ENCODE peak calls at places on chromosomes 4 and X, in ten cellular contexts. One of them, this sample, is unnamed.

GRCh38 chr4:24174622-24175021 is 284.8 kb upstream of the PPARGC1A start:
- DNase-seq in fibroblast of mammary gland: peak; percentile 35
- DNase-seq in stimulated activated CD4-positive, alpha-beta T cell treated with anti-CD3 and anti-CD28 coated beads, Interleukin-1b, Interleukin-23, amount 100 ng/mL, for 48 hours: no peak
- DNase-seq in stomach: no peak
- DNase-seq in AG08395: no peak
- DNase-seq in epithelial cell of esophagus: peak; percentile 83
- DNase-seq in cardiac fibroblast: no peak
- DNase-seq in endothelial cell: no peak
- DNase-seq in iris pigment epithelial cell: no peak
- DNase-seq in right cardiac atrium: no peak
- DNase-seq in this sample: peak; percentile 58

GRCh38 chr4:155208258-155209054 is at the start of gene NPY2R:
- DNase-seq in fibroblast of mammary gland: peak; percentile 7
- DNase-seq in stimulated activated CD4-positive, alpha-beta T cell treated with anti-CD3 and anti-CD28 coated beads, Interleukin-1b, Interleukin-23, amount 100 ng/mL, for 48 hours: no peak
- DNase-seq in stomach: no peak
- DNase-seq in AG08395: no peak
- DNase-seq in epithelial cell of esophagus: no peak
- DNase-seq in cardiac fibroblast: no peak
- DNase-seq in endothelial cell: peak; percentile 70
- DNase-seq in iris pigment epithelial cell: no peak
- DNase-seq in right cardiac atrium: no peak
- DNase-seq in this sample: no peak

GRCh38 chr4:23006756-23007155 is 314.0 kb downstream of the GBA3 start:
- DNase-seq in fibroblast of mammary gland: peak; percentile 3
- DNase-seq in stimulated activated CD4-positive, alpha-beta T cell treated with anti-CD3 and anti-CD28 coated beads, Interleukin-1b, Interleukin-23, amount 100 ng/mL, for 48 hours: no peak
- DNase-seq in stomach: no peak
- DNase-seq in AG08395: peak; percentile 69
- DNase-seq in epithelial cell of esophagus: no peak
- DNase-seq in cardiac fibroblast: no peak
- DNase-seq in endothelial cell: no peak
- DNase-seq in iris pigment epithelial cell: peak; percentile 12
- DNase-seq in right cardiac atrium: no peak
- DNase-seq in this sample: peak; percentile 25

GRCh38 chr4:77010841-77011354 is 61.3 kb downstream of the SEPTIN11 start:
- DNase-seq in fibroblast of mammary gland: peak; percentile 93
- DNase-seq in stimulated activated CD4-positive, alpha-beta T cell treated with anti-CD3 and anti-CD28 coated beads, Interleukin-1b, Interleukin-23, amount 100 ng/mL, for 48 hours: no peak
- DNase-seq in stomach: no peak
- DNase-seq in AG08395: peak; percentile 79
- DNase-seq in epithelial cell of esophagus: peak; percentile 62
- DNase-seq in cardiac fibroblast: peak; percentile 59
- DNase-seq in endothelial cell: no peak
- DNase-seq in iris pigment epithelial cell: peak; percentile 86
- DNase-seq in right cardiac atrium: no peak
- DNase-seq in this sample: peak; percentile 77

GRCh38 chr4:109966891-109967481 is 54.3 kb downstream of the EGF start:
- DNase-seq in fibroblast of mammary gland: no peak
- DNase-seq in stimulated activated CD4-positive, alpha-beta T cell treated with anti-CD3 and anti-CD28 coated beads, Interleukin-1b, Interleukin-23, amount 100 ng/mL, for 48 hours: no peak
- DNase-seq in stomach: no peak
- DNase-seq in AG08395: no peak
- DNase-seq in epithelial cell of esophagus: no peak
- DNase-seq in cardiac fibroblast: no peak
- DNase-seq in endothelial cell: no peak
- DNase-seq in iris pigment epithelial cell: no peak
- DNase-seq in right cardiac atrium: no peak
- DNase-seq in this sample: peak; percentile 22

GRCh38 chr4:8590546-8590880 is 2.1 kb upstream of the CPZ start:
- DNase-seq in fibroblast of mammary gland: no peak
- DNase-seq in stimulated activated CD4-positive, alpha-beta T cell treated with anti-CD3 and anti-CD28 coated beads, Interleukin-1b, Interleukin-23, amount 100 ng/mL, for 48 hours: no peak
- DNase-seq in stomach: no peak
- DNase-seq in AG08395: no peak
- DNase-seq in epithelial cell of esophagus: no peak
- DNase-seq in cardiac fibroblast: no peak
- DNase-seq in endothelial cell: no peak
- DNase-seq in iris pigment epithelial cell: no peak
- DNase-seq in right cardiac atrium: no peak
- DNase-seq in this sample: no peak

GRCh38 chr4:23888421-23889319 is 1.2 kb downstream of the PPARGC1A start:
- DNase-seq in fibroblast of mammary gland: peak; percentile 59
- DNase-seq in stimulated activated CD4-positive, alpha-beta T cell treated with anti-CD3 and anti-CD28 coated beads, Interleukin-1b, Interleukin-23, amount 100 ng/mL, for 48 hours: no peak
- DNase-seq in stomach: no peak
- DNase-seq in AG08395: peak; percentile 59
- DNase-seq in epithelial cell of esophagus: peak; percentile 28
- DNase-seq in cardiac fibroblast: peak; percentile 73
- DNase-seq in endothelial cell: peak; percentile 14
- DNase-seq in iris pigment epithelial cell: peak; percentile 37
- DNase-seq in right cardiac atrium: no peak
- DNase-seq in this sample: peak; percentile 57

GRCh38 chrX:135985123-135985973 is at the start of gene SLC9A6:
- DNase-seq in fibroblast of mammary gland: peak; percentile 31
- DNase-seq in stimulated activated CD4-positive, alpha-beta T cell treated with anti-CD3 and anti-CD28 coated beads, Interleukin-1b, Interleukin-23, amount 100 ng/mL, for 48 hours: peak; percentile 58
- DNase-seq in stomach: peak; percentile 74
- DNase-seq in AG08395: peak; percentile 62
- DNase-seq in epithelial cell of esophagus: peak; percentile 62
- DNase-seq in cardiac fibroblast: peak; percentile 58
- DNase-seq in endothelial cell: peak; percentile 58
- DNase-seq in iris pigment epithelial cell: peak; percentile 45
- DNase-seq in right cardiac atrium: peak; percentile 76
- DNase-seq in this sample: peak; percentile 8

GRCh38 chrX:132716006-132716405 is 227.2 kb upstream of the MBNL3 start:
- DNase-seq in fibroblast of mammary gland: no peak
- DNase-seq in stimulated activated CD4-positive, alpha-beta T cell treated with anti-CD3 and anti-CD28 coated beads, Interleukin-1b, Interleukin-23, amount 100 ng/mL, for 48 hours: no peak
- DNase-seq in stomach: no peak
- DNase-seq in AG08395: no peak
- DNase-seq in epithelial cell of esophagus: no peak
- DNase-seq in cardiac fibroblast: no peak
- DNase-seq in endothelial cell: no peak
- DNase-seq in iris pigment epithelial cell: no peak
- DNase-seq in right cardiac atrium: no peak
- DNase-seq in this sample: no peak

GRCh38 chr4:110619001-110619350 is 3.9 kb downstream of the PITX2 start:
- DNase-seq in fibroblast of mammary gland: no peak
- DNase-seq in stimulated activated CD4-positive, alpha-beta T cell treated with anti-CD3 and anti-CD28 coated beads, Interleukin-1b, Interleukin-23, amount 100 ng/mL, for 48 hours: no peak
- DNase-seq in stomach: no peak
- DNase-seq in AG08395: no peak
- DNase-seq in epithelial cell of esophagus: no peak
- DNase-seq in cardiac fibroblast: no peak
- DNase-seq in endothelial cell: no peak
- DNase-seq in iris pigment epithelial cell: no peak
- DNase-seq in right cardiac atrium: no peak
- DNase-seq in this sample: no peak

GRCh38 chrX:32155044-32155638 is 1056.2 kb downstream of the DMD start:
- DNase-seq in fibroblast of mammary gland: no peak
- DNase-seq in stimulated activated CD4-positive, alpha-beta T cell treated with anti-CD3 and anti-CD28 coated beads, Interleukin-1b, Interleukin-23, amount 100 ng/mL, for 48 hours: no peak
- DNase-seq in stomach: no peak
- DNase-seq in AG08395: no peak
- DNase-seq in epithelial cell of esophagus: no peak
- DNase-seq in cardiac fibroblast: no peak
- DNase-seq in endothelial cell: no peak
- DNase-seq in iris pigment epithelial cell: no peak
- DNase-seq in right cardiac atrium: no peak
- DNase-seq in this sample: no peak

GRCh38 chrX:116230136-116230886 is 59.8 kb downstream of the AGTR2 start:
- DNase-seq in fibroblast of mammary gland: no peak
- DNase-seq in stimulated activated CD4-positive, alpha-beta T cell treated with anti-CD3 and anti-CD28 coated beads, Interleukin-1b, Interleukin-23, amount 100 ng/mL, for 48 hours: no peak
- DNase-seq in stomach: no peak
- DNase-seq in AG08395: no peak
- DNase-seq in epithelial cell of esophagus: peak; percentile 30
- DNase-seq in cardiac fibroblast: no peak
- DNase-seq in endothelial cell: no peak
- DNase-seq in iris pigment epithelial cell: peak; percentile 62
- DNase-seq in right cardiac atrium: no peak
- DNase-seq in this sample: peak; percentile 62

GRCh38 chr4:159504634-159505033 is 401.8 kb downstream of the RAPGEF2 start:
- DNase-seq in fibroblast of mammary gland: peak; percentile 30
- DNase-seq in stimulated activated CD4-positive, alpha-beta T cell treated with anti-CD3 and anti-CD28 coated beads, Interleukin-1b, Interleukin-23, amount 100 ng/mL, for 48 hours: no peak
- DNase-seq in stomach: no peak
- DNase-seq in AG08395: no peak
- DNase-seq in epithelial cell of esophagus: peak; percentile 24
- DNase-seq in cardiac fibroblast: peak; percentile 48
- DNase-seq in endothelial cell: no peak
- DNase-seq in iris pigment epithelial cell: peak; percentile 65
- DNase-seq in right cardiac atrium: no peak
- DNase-seq in this sample: no peak

GRCh38 chr4:25667931-25668557 is 12.4 kb downstream of the SLC34A2 start:
- DNase-seq in fibroblast of mammary gland: no peak
- DNase-seq in stimulated activated CD4-positive, alpha-beta T cell treated with anti-CD3 and anti-CD28 coated beads, Interleukin-1b, Interleukin-23, amount 100 ng/mL, for 48 hours: no peak
- DNase-seq in stomach: no peak
- DNase-seq in AG08395: no peak
- DNase-seq in epithelial cell of esophagus: no peak
- DNase-seq in cardiac fibroblast: no peak
- DNase-seq in endothelial cell: no peak
- DNase-seq in iris pigment epithelial cell: peak; percentile 17
- DNase-seq in right cardiac atrium: no peak
- DNase-seq in this sample: no peak

GRCh38 chr4:94995684-94996394 is 238.1 kb downstream of the BMPR1B start:
- DNase-seq in fibroblast of mammary gland: peak; percentile 25
- DNase-seq in stimulated activated CD4-positive, alpha-beta T cell treated with anti-CD3 and anti-CD28 coated beads, Interleukin-1b, Interleukin-23, amount 100 ng/mL, for 48 hours: no peak
- DNase-seq in stomach: no peak
- DNase-seq in AG08395: peak; percentile 6
- DNase-seq in epithelial cell of esophagus: peak; percentile 36
- DNase-seq in cardiac fibroblast: peak; percentile 57
- DNase-seq in endothelial cell: no peak
- DNase-seq in iris pigment epithelial cell: peak; percentile 34
- DNase-seq in right cardiac atrium: peak; percentile 11
- DNase-seq in this sample: peak; percentile 51

GRCh38 chr4:8199594-8200301 is 658 bp downstream of the SH3TC1 start:
- DNase-seq in fibroblast of mammary gland: no peak
- DNase-seq in stimulated activated CD4-positive, alpha-beta T cell treated with anti-CD3 and anti-CD28 coated beads, Interleukin-1b, Interleukin-23, amount 100 ng/mL, for 48 hours: no peak
- DNase-seq in stomach: peak; percentile 55
- DNase-seq in AG08395: no peak
- DNase-seq in epithelial cell of esophagus: peak; percentile 9
- DNase-seq in cardiac fibroblast: no peak
- DNase-seq in endothelial cell: no peak
- DNase-seq in iris pigment epithelial cell: no peak
- DNase-seq in right cardiac atrium: no peak
- DNase-seq in this sample: no peak

GRCh38 chr4:10457255-10457801 is at the start of gene ZNF518B:
- DNase-seq in fibroblast of mammary gland: peak; percentile 52
- DNase-seq in stimulated activated CD4-positive, alpha-beta T cell treated with anti-CD3 and anti-CD28 coated beads, Interleukin-1b, Interleukin-23, amount 100 ng/mL, for 48 hours: peak; percentile 69
- DNase-seq in stomach: peak; percentile 67
- DNase-seq in AG08395: peak; percentile 76
- DNase-seq in epithelial cell of esophagus: peak; percentile 70
- DNase-seq in cardiac fibroblast: peak; percentile 75
- DNase-seq in endothelial cell: peak; percentile 81
- DNase-seq in iris pigment epithelial cell: peak; percentile 61
- DNase-seq in right cardiac atrium: peak; percentile 71
- DNase-seq in this sample: peak; percentile 42

GRCh38 chrX:136586386-136586785 is 54.4 kb downstream of the VGLL1 start:
- DNase-seq in fibroblast of mammary gland: peak; percentile 3
- DNase-seq in stimulated activated CD4-positive, alpha-beta T cell treated with anti-CD3 and anti-CD28 coated beads, Interleukin-1b, Interleukin-23, amount 100 ng/mL, for 48 hours: peak; percentile 11
- DNase-seq in stomach: no peak
- DNase-seq in AG08395: no peak
- DNase-seq in epithelial cell of esophagus: peak; percentile 13
- DNase-seq in cardiac fibroblast: peak; percentile 3
- DNase-seq in endothelial cell: no peak
- DNase-seq in iris pigment epithelial cell: peak; percentile 7
- DNase-seq in right cardiac atrium: no peak
- DNase-seq in this sample: no peak

GRCh38 chrX:102739642-102740041 is 19.1 kb downstream of the GPRASP3 start:
- DNase-seq in fibroblast of mammary gland: no peak
- DNase-seq in stimulated activated CD4-positive, alpha-beta T cell treated with anti-CD3 and anti-CD28 coated beads, Interleukin-1b, Interleukin-23, amount 100 ng/mL, for 48 hours: no peak
- DNase-seq in stomach: no peak
- DNase-seq in AG08395: no peak
- DNase-seq in epithelial cell of esophagus: no peak
- DNase-seq in cardiac fibroblast: peak; percentile 7
- DNase-seq in endothelial cell: no peak
- DNase-seq in iris pigment epithelial cell: peak; percentile 9
- DNase-seq in right cardiac atrium: no peak
- DNase-seq in this sample: no peak

GRCh38 chr4:153592090-153592489 is 92.0 kb upstream of the TLR2 start:
- DNase-seq in fibroblast of mammary gland: no peak
- DNase-seq in stimulated activated CD4-positive, alpha-beta T cell treated with anti-CD3 and anti-CD28 coated beads, Interleukin-1b, Interleukin-23, amount 100 ng/mL, for 48 hours: no peak
- DNase-seq in stomach: no peak
- DNase-seq in AG08395: no peak
- DNase-seq in epithelial cell of esophagus: no peak
- DNase-seq in cardiac fibroblast: no peak
- DNase-seq in endothelial cell: no peak
- DNase-seq in iris pigment epithelial cell: no peak
- DNase-seq in right cardiac atrium: no peak
- DNase-seq in this sample: no peak

GRCh38 chr4:73865697-73866096 is 3.5 kb upstream of the CXCL1 start:
- DNase-seq in fibroblast of mammary gland: no peak
- DNase-seq in stimulated activated CD4-positive, alpha-beta T cell treated with anti-CD3 and anti-CD28 coated beads, Interleukin-1b, Interleukin-23, amount 100 ng/mL, for 48 hours: no peak
- DNase-seq in stomach: no peak
- DNase-seq in AG08395: no peak
- DNase-seq in epithelial cell of esophagus: no peak
- DNase-seq in cardiac fibroblast: no peak
- DNase-seq in endothelial cell: no peak
- DNase-seq in iris pigment epithelial cell: no peak
- DNase-seq in right cardiac atrium: no peak
- DNase-seq in this sample: no peak

GRCh38 chr4:8201341-8201781 is 2.3 kb downstream of the SH3TC1 start:
- DNase-seq in fibroblast of mammary gland: no peak
- DNase-seq in stimulated activated CD4-positive, alpha-beta T cell treated with anti-CD3 and anti-CD28 coated beads, Interleukin-1b, Interleukin-23, amount 100 ng/mL, for 48 hours: peak; percentile 35
- DNase-seq in stomach: no peak
- DNase-seq in AG08395: no peak
- DNase-seq in epithelial cell of esophagus: peak; percentile 10
- DNase-seq in cardiac fibroblast: peak; percentile 43
- DNase-seq in endothelial cell: no peak
- DNase-seq in iris pigment epithelial cell: no peak
- DNase-seq in right cardiac atrium: no peak
- DNase-seq in this sample: no peak

GRCh38 chrX:71365356-71365875 is 741 bp upstream of the TAF1 start:
- DNase-seq in fibroblast of mammary gland: no peak
- DNase-seq in stimulated activated CD4-positive, alpha-beta T cell treated with anti-CD3 and anti-CD28 coated beads, Interleukin-1b, Interleukin-23, amount 100 ng/mL, for 48 hours: no peak
- DNase-seq in stomach: no peak
- DNase-seq in AG08395: no peak
- DNase-seq in epithelial cell of esophagus: no peak
- DNase-seq in cardiac fibroblast: no peak
- DNase-seq in endothelial cell: no peak
- DNase-seq in iris pigment epithelial cell: no peak
- DNase-seq in right cardiac atrium: no peak
- DNase-seq in this sample: no peak

GRCh38 chrX:71144651-71145050 is at the start of gene NLGN3:
- DNase-seq in fibroblast of mammary gland: no peak
- DNase-seq in stimulated activated CD4-positive, alpha-beta T cell treated with anti-CD3 and anti-CD28 coated beads, Interleukin-1b, Interleukin-23, amount 100 ng/mL, for 48 hours: no peak
- DNase-seq in stomach: no peak
- DNase-seq in AG08395: no peak
- DNase-seq in epithelial cell of esophagus: no peak
- DNase-seq in cardiac fibroblast: no peak
- DNase-seq in endothelial cell: no peak
- DNase-seq in iris pigment epithelial cell: no peak
- DNase-seq in right cardiac atrium: no peak
- DNase-seq in this sample: no peak

This sample was measured in bronchial epithelial cell.